ENCODE peak calls at places on chromosomes 13 and 19, in six cellular contexts. One of them, this sample, is unnamed.

GRCh38 chr19:10431943-10432735 is 11.8 kb downstream of the PDE4A start:
- DNase-seq in K562: peak
- DNase-seq in SK-N-SH: peak
- DNase-seq in HCT116: no peak
- DNase-seq in GM12878: no peak
- DNase-seq in HepG2: no peak
- DNase-seq in this sample: no peak

GRCh38 chr19:34662919-34663318 is 14.0 kb downstream of the SCGB2B2 start:
- DNase-seq in SK-N-SH: peak
- DNase-seq in HCT116: peak
- DNase-seq in K562: peak
- DNase-seq in GM12878: no peak
- DNase-seq in HepG2: peak
- DNase-seq in this sample: peak

GRCh38 chr13:73090116-73090811 is 31.5 kb downstream of the KLF5 start:
- DNase-seq in HCT116: peak
- DNase-seq in K562: peak
- DNase-seq in SK-N-SH: no peak
- DNase-seq in HepG2: peak
- DNase-seq in GM12878: no peak
- DNase-seq in this sample: peak

GRCh38 chr13:102729560-102730275 is 34.9 kb upstream of the METTL21C start:
- DNase-seq in SK-N-SH: no peak
- DNase-seq in HCT116: no peak
- DNase-seq in K562: no peak
- DNase-seq in GM12878: no peak
- DNase-seq in HepG2: no peak
- DNase-seq in this sample: peak

GRCh38 chr13:73945871-73946270 is 188.3 kb downstream of the KLF12 start:
- DNase-seq in K562: no peak
- DNase-seq in HCT116: no peak
- DNase-seq in GM12878: no peak
- DNase-seq in HepG2: no peak
- DNase-seq in SK-N-SH: peak
- DNase-seq in this sample: no peak

GRCh38 chr13:39037410-39037879 is 444 bp downstream of the PROSER1 start:
- DNase-seq in GM12878: no peak
- DNase-seq in HCT116: no peak
- DNase-seq in HepG2: no peak
- DNase-seq in SK-N-SH: no peak
- DNase-seq in K562: no peak
- DNase-seq in this sample: no peak

GRCh38 chr13:110944121-110944967 is 29.5 kb upstream of the ANKRD10 start:
- DNase-seq in K562: peak
- DNase-seq in SK-N-SH: peak
- DNase-seq in GM12878: no peak
- DNase-seq in HCT116: peak
- DNase-seq in HepG2: peak
- DNase-seq in this sample: peak

GRCh38 chr13:95643814-95644598 is 500 bp downstream of the DZIP1 start:
- DNase-seq in GM12878: no peak
- DNase-seq in HepG2: peak
- DNase-seq in SK-N-SH: peak
- DNase-seq in K562: no peak
- DNase-seq in HCT116: no peak
- DNase-seq in this sample: peak

GRCh38 chr13:31945202-31945978 is 86.2 kb upstream of the FRY start:
- DNase-seq in K562: no peak
- DNase-seq in HCT116: no peak
- DNase-seq in HepG2: no peak
- DNase-seq in GM12878: no peak
- DNase-seq in SK-N-SH: peak
- DNase-seq in this sample: peak

GRCh38 chr19:46629546-46630025 is 4.7 kb upstream of the PTGIR start:
- DNase-seq in GM12878: no peak
- DNase-seq in SK-N-SH: peak
- DNase-seq in HepG2: no peak
- DNase-seq in HCT116: no peak
- DNase-seq in K562: peak
- DNase-seq in this sample: no peak

GRCh38 chr19:7492142-7493055 is 3.6 kb upstream of the PEX11G start:
- DNase-seq in SK-N-SH: no peak
- DNase-seq in GM12878: no peak
- DNase-seq in K562: no peak
- DNase-seq in HCT116: no peak
- DNase-seq in HepG2: no peak
- DNase-seq in this sample: no peak

GRCh38 chr13:41231786-41232185 is 31.6 kb downstream of the MTRF1 start:
- DNase-seq in K562: no peak
- DNase-seq in HepG2: peak
- DNase-seq in GM12878: peak
- DNase-seq in SK-N-SH: no peak
- DNase-seq in HCT116: no peak
- DNase-seq in this sample: no peak

GRCh38 chr19:3950871-3951861 is 18.3 kb downstream of the NMRK2 start:
- DNase-seq in GM12878: no peak
- DNase-seq in K562: peak
- DNase-seq in HCT116: no peak
- DNase-seq in SK-N-SH: no peak
- DNase-seq in HepG2: no peak
- DNase-seq in this sample: no peak

GRCh38 chr19:33778089-33778791 is 18.4 kb upstream of the KCTD15 start:
- DNase-seq in K562: peak
- DNase-seq in HepG2: peak
- DNase-seq in HCT116: no peak
- DNase-seq in GM12878: peak
- DNase-seq in SK-N-SH: peak
- DNase-seq in this sample: peak

GRCh38 chr19:41902594-41902993 is 19.6 kb downstream of the ARHGEF1 start:
- DNase-seq in HCT116: no peak
- DNase-seq in K562: no peak
- DNase-seq in GM12878: no peak
- DNase-seq in HepG2: no peak
- DNase-seq in SK-N-SH: no peak
- DNase-seq in this sample: no peak

GRCh38 chr13:98813993-98814392 is 61.5 kb upstream of the SLC15A1 start:
- DNase-seq in SK-N-SH: no peak
- DNase-seq in HCT116: no peak
- DNase-seq in HepG2: no peak
- DNase-seq in GM12878: no peak
- DNase-seq in K562: no peak
- DNase-seq in this sample: no peak

GRCh38 chr13:24473646-24474045 is 38.9 kb downstream of the PARP4 start:
- DNase-seq in SK-N-SH: no peak
- DNase-seq in K562: no peak
- DNase-seq in GM12878: no peak
- DNase-seq in HepG2: no peak
- DNase-seq in HCT116: no peak
- DNase-seq in this sample: no peak
- TF ChIP-seq MAX in SK-N-SH: no peak
- TF ChIP-seq MAX in K562: no peak
- TF ChIP-seq MAX in GM12878: no peak
- TF ChIP-seq MAX in HepG2: no peak
- TF ChIP-seq MAX in HCT116: no peak
- TF ChIP-seq MAX in this sample: no peak

DNA sequence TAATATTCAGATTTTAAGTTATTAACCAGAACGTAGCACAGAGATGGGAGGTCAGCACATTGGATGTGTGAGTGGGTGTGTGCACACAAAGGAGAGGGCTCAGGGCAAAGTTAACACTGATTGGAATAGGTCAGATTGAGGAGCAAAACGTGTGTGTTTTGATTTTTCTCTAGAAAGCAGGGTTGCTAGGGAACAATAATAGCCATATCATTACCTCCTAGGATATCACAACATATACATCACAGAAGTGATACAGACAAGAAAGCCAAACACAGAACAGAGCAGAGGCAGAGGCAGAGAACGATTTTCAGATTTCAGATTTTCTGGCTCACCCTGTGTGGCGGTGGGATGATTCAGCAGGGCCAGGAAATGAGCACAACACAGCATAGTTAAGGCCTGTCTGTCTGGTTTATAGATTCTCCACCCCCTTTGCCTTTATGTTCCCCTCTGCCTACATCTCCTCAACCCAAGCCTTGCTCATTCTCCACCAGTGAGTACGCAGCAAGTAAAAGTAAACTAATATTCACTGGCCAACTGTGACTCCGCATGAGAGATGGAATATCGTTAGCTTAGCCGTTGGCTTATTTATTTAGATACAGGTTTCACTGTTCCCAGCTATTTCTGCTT is 182.6 kb upstream of the TSC22D1 start:
- DNase-seq in GM12878: no peak
- DNase-seq in SK-N-SH: no peak
- DNase-seq in K562: no peak
- DNase-seq in HepG2: peak
- DNase-seq in HCT116: no peak
- DNase-seq in this sample: peak
- TF ChIP-seq REST in GM12878: no peak
- TF ChIP-seq REST in SK-N-SH: no peak
- TF ChIP-seq REST in K562: no peak
- TF ChIP-seq REST in HepG2: no peak
- TF ChIP-seq REST in HCT116: no peak
- TF ChIP-seq REST in this sample: no peak

GRCh38 chr13:71578048-71578447 is 289.0 kb downstream of the DACH1 start:
- DNase-seq in K562: no peak
- DNase-seq in HepG2: no peak
- DNase-seq in SK-N-SH: no peak
- DNase-seq in HCT116: no peak
- DNase-seq in GM12878: no peak
- DNase-seq in this sample: no peak
- TF ChIP-seq RAD21 in K562: no peak
- TF ChIP-seq RAD21 in HepG2: no peak
- TF ChIP-seq RAD21 in SK-N-SH: no peak
- TF ChIP-seq RAD21 in HCT116: no peak
- TF ChIP-seq RAD21 in GM12878: no peak
- TF ChIP-seq RAD21 in this sample: no peak

GRCh38 chr13:113096745-113097305 is 8.8 kb upstream of the F7 start:
- DNase-seq in K562: no peak
- DNase-seq in SK-N-SH: no peak
- DNase-seq in HepG2: no peak
- DNase-seq in HCT116: no peak
- DNase-seq in GM12878: no peak
- DNase-seq in this sample: no peak

GRCh38 chr13:113097651-113098050 is 7.9 kb upstream of the F7 start:
- DNase-seq in HCT116: no peak
- DNase-seq in GM12878: no peak
- DNase-seq in SK-N-SH: no peak
- DNase-seq in K562: no peak
- DNase-seq in HepG2: no peak
- DNase-seq in this sample: no peak

GRCh38 chr13:113096052-113096744 is 9.4 kb upstream of the F7 start:
- DNase-seq in HepG2: no peak
- DNase-seq in K562: no peak
- DNase-seq in SK-N-SH: no peak
- DNase-seq in HCT116: no peak
- DNase-seq in GM12878: no peak
- DNase-seq in this sample: no peak

GRCh38 chr13:113099142-113099541 is 6.4 kb upstream of the F7 start:
- DNase-seq in GM12878: no peak
- DNase-seq in K562: no peak
- DNase-seq in HCT116: no peak
- DNase-seq in HepG2: no peak
- DNase-seq in SK-N-SH: no peak
- DNase-seq in this sample: no peak

GRCh38 chr13:113098163-113098732 is 7.3 kb upstream of the F7 start:
- DNase-seq in SK-N-SH: no peak
- DNase-seq in GM12878: no peak
- DNase-seq in HepG2: no peak
- DNase-seq in HCT116: no peak
- DNase-seq in K562: no peak
- DNase-seq in this sample: no peak
- TF ChIP-seq MAX in SK-N-SH: no peak
- TF ChIP-seq MAX in GM12878: no peak
- TF ChIP-seq MAX in HepG2: no peak
- TF ChIP-seq MAX in HCT116: no peak
- TF ChIP-seq MAX in K562: no peak
- TF ChIP-seq MAX in this sample: no peak